ENCODE peak calls at places on chromosomes 2 and 18, in seven cellular contexts. B is SK-N-SH, G is GM23338, U is stomach, M is transverse colon, I is upper lobe of left lung, V is Panc1. E is an unnamed sample. For H3K4me1, the result is how much of the 10 kb centered on the place peaks cover.

GRCh38 chr18:9705183-9705864 is 2.8 kb upstream of the RAB31 start:
- DNase-seq in B (no peak), G (no peak), U (no peak), M (no peak), I (no peak), V (no peak), E (no peak)

GRCh38 chr2:95377216-95377530 is 25.3 kb upstream of the FAHD2A start:
- DNase-seq in B (no peak), G (no peak), U (no peak), M (no peak), I (no peak), V (no peak), E (no peak)

GRCh38 chr2:217795067-217795466 is 207.7 kb downstream of the TNS1 start:
- DNase-seq in B (no peak), G (no peak), U (no peak), M (no peak), I (no peak), V (no peak), E (no peak)

GRCh38 chr2:25098558-25099486 is 56.9 kb downstream of the EFR3B start:
- DNase-seq in B (no peak), G (no peak), U (no peak), M (peak), I (no peak), V (no peak), E (no peak)

GRCh38 chr2:30639836-30640235 is 167.4 kb downstream of the CAPN13 start:
- DNase-seq in B (no peak), G (no peak), U (no peak), M (no peak), I (no peak), V (no peak), E (no peak)

GRCh38 chr2:27765621-27766286 is 5.8 kb upstream of the MRPL33 start:
- DNase-seq in B (no peak), G (no peak), U (peak), M (peak), I (peak), V (no peak), E (peak)

GRCh38 chr2:64225491-64225890 is 81.3 kb upstream of the PELI1 start:
- DNase-seq in B (no peak), G (no peak), U (no peak), M (no peak), I (no peak), V (no peak), E (no peak)

GRCh38 chr2:219997341-219997851 is 370.0 kb downstream of the SLC4A3 start:
- DNase-seq in B (peak), G (peak), U (no peak), M (no peak), I (no peak), V (no peak), E (peak)

GRCh38 chr2:74602553-74603281 is 45.4 kb downstream of the M1AP start:
- DNase-seq in B (no peak), G (no peak), U (no peak), M (no peak), I (no peak), V (no peak), E (no peak)

GRCh38 chr2:164625378-164625971 is 4.2 kb upstream of the GRB14 start:
- DNase-seq in B (no peak), G (no peak), U (no peak), M (no peak), I (no peak), V (no peak), E (no peak)

GRCh38 chr2:150570712-150571111 is 83.2 kb upstream of the RND3 start:
- DNase-seq in B (no peak), G (no peak), U (no peak), M (no peak), I (no peak), V (peak), E (no peak)

GRCh38 chr2:231385429-231385828 is 10.1 kb upstream of the B3GNT7 start:
- DNase-seq in B (no peak), G (no peak), U (no peak), M (no peak), I (no peak), V (no peak), E (no peak)

GRCh38 chr2:191114403-191114886 is 36.3 kb downstream of the STAT4 start:
- DNase-seq in B (no peak), G (no peak), U (no peak), M (no peak), I (no peak), V (no peak), E (no peak)

GRCh38 chr2:26617259-26618083 is 23.7 kb downstream of the CIB4 start:
- DNase-seq in B (no peak), G (no peak), U (no peak), M (no peak), I (no peak), V (no peak), E (no peak)

GRCh38 chr2:150606380-150607060 is 119.1 kb upstream of the RND3 start:
- DNase-seq in B (no peak), G (no peak), U (no peak), M (no peak), I (no peak), V (no peak), E (no peak)

GRCh38 chr2:6343076-6343475 is 522.6 kb downstream of the CMPK2 start:
- DNase-seq in B (no peak), G (no peak), U (no peak), M (no peak), I (no peak), V (no peak), E (no peak)

GRCh38 chr2:190682168-190682567 is 33.3 kb downstream of the NAB1 start:
- DNase-seq in B (no peak), G (no peak), U (no peak), M (no peak), I (no peak), V (peak), E (no peak)

GRCh38 chr2:43388371-43388770 is 162.0 kb upstream of the ZFP36L2 start:
- DNase-seq in B (no peak), G (no peak), U (no peak), M (no peak), I (no peak), V (no peak), E (no peak)

GRCh38 chr18:80232030-80232429 is 15.3 kb downstream of the PARD6G start:
- DNase-seq in B (no peak), G (no peak), U (no peak), M (no peak), I (no peak), V (no peak), E (no peak)

GRCh38 chr2:164692114-164692513 is 70.8 kb upstream of the GRB14 start:
- DNase-seq in B (no peak), G (no peak), U (no peak), M (no peak), I (no peak), V (no peak), E (no peak)

GRCh38 chr18:58511306-58511705 is 117.6 kb downstream of the ALPK2 start:
- DNase-seq in B (no peak), G (no peak), U (no peak), M (no peak), I (no peak), V (no peak), E (no peak)

GRCh38 chr2:76870581-76870980 is 651.6 kb downstream of the LRRTM4 start:
- DNase-seq in B (no peak), G (no peak), U (no peak), M (no peak), I (no peak), V (no peak), E (no peak)

GRCh38 chr2:55097462-55098410 is 47.5 kb upstream of the RTN4 start:
- DNase-seq in B (no peak), G (no peak), U (no peak), M (no peak), I (no peak), V (no peak), E (no peak)

GRCh38 chr2:55099493-55099877 is 49.2 kb upstream of the RTN4 start:
- DNase-seq in B (no peak), G (no peak), U (no peak), M (no peak), I (no peak), V (no peak), E (no peak)

GRCh38 chr2:55102056-55102812 is 52.0 kb upstream of the RTN4 start:
- DNase-seq in B (no peak), G (no peak), U (no peak), M (no peak), I (no peak), V (no peak), E (no peak)

GRCh38 chr2:55103039-55103438 is 52.8 kb upstream of the RTN4 start:
- DNase-seq in B (no peak), G (no peak), U (no peak), M (no peak), I (no peak), V (no peak), E (no peak)

DNA sequence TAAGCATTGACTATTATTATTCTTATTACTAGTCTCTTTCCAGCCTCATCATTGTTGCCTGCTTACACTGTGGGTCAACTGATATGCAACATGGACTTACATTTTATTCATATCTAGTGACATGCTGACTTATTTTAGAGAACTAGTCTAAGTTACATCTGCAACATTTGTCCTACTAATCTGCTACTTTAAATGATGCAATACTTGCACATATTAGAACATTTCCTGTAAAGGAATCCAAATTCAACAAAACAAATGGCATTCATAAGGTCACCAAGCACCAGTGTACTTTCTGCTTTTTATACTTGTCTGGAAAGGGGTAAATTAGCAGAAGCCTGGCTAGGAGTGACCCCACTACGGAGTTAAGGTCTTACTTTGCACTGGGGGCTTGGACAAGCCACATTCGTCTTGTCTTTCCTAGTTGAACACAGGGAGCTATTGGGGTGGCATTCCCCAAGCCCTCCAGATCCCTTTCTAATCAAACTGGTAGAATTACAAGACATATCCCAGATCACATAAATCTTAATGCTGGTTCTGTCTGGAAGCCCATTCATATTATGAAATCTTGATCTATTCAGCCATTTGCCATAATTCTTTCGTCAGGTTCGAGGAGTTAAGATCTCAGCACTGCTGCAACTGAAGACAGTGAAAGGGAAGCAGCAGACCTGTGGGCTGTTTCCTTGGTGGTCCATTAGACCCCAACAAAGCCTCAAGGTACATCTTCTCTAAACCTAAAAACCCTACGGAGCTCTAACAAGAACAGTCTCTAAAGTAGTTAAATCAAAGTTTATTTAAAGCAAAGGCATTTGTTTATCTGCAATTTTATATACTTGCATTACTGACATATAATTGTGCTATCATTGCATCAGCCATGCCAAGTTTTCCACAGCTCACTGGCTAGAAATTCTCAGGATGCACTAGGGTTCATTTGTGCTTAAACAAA is 49.9 kb upstream of the RTN4 start:
- DNase-seq in B (no peak), G (no peak), U (no peak), M (no peak), I (no peak), V (no peak), E (peak)
- TF ChIP-seq POLR2AphosphoS5 in B (no peak), G (no peak), U (peak), M (peak), I (no peak), V (no peak), E (peak)

DNA sequence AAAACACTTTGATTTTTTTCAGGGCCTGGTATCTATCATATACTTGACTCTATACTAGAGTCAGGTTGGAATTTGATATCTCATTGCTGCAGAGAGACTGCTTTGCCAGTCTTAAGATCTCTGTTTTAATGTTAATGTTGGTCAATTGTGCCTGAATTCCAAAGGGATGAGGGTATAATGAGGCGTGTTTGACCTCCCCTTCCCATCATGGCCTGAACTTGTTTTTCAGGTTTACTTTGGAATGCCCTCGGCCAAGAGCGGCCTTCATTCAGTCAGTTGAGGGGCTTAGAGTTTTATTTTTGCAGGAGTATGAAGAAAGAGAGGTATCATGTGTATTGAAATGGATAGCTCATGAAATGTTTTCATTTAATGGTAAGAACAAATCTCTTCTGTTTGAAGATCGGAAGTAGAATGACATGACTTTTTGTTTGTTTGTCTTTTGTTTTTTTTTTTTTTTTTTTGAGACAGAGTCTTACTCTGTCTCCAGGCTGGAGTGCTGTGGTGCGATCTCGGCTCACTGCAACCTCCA is 119.0 kb downstream of the KIAA1328 start:
- DNase-seq in B (no peak), G (peak), U (no peak), M (no peak), I (no peak), V (no peak), E (no peak)
- H3K4me1 ChIP-seq in B (under half), G (under half), U (under half), M (under half), I (under half), V (under half), E (under half)

GRCh38 chr18:23071285-23071684 is 64.0 kb upstream of the CABLES1 start:
- DNase-seq in B (no peak), G (no peak), U (peak), M (peak), I (no peak), V (no peak), E (peak)
- TF ChIP-seq POLR2AphosphoS5 in B (no peak), G (no peak), U (no peak), M (no peak), I (peak), V (no peak), E (no peak)

GRCh38 chr2:168178925-168179324 is 68.5 kb downstream of the STK39 start:
- DNase-seq in B (no peak), G (no peak), U (no peak), M (no peak), I (no peak), V (no peak), E (no peak)
- H3K4me1 ChIP-seq in B (under half), G (under half), U (under half), M (under half), I (under half), V (under half), E (under half)

GRCh38 chr18:63819780-63820179 is 44.6 kb downstream of the SERPINB7 start:
- DNase-seq in B (no peak), G (no peak), U (no peak), M (no peak), I (no peak), V (no peak), E (no peak)
- TF ChIP-seq POLR2AphosphoS5 in B (no peak), G (no peak), U (no peak), M (peak), I (no peak), V (no peak), E (no peak)

GRCh38 chr2:155830817-155831579 is 501.5 kb downstream of the NR4A2 start:
- DNase-seq in B (no peak), G (no peak), U (no peak), M (no peak), I (no peak), V (no peak), E (no peak)

GRCh38 chr2:155840661-155841060 is 491.9 kb downstream of the NR4A2 start:
- DNase-seq in B (no peak), G (no peak), U (no peak), M (no peak), I (no peak), V (no peak), E (no peak)

GRCh38 chr2:155841442-155841841 is 491.1 kb downstream of the NR4A2 start:
- DNase-seq in B (no peak), G (peak), U (no peak), M (no peak), I (no peak), V (no peak), E (no peak)

GRCh38 chr2:155842103-155842502 is 490.4 kb downstream of the NR4A2 start:
- DNase-seq in B (no peak), G (peak), U (no peak), M (no peak), I (no peak), V (no peak), E (no peak)

GRCh38 chr2:155836439-155836838 is 496.1 kb downstream of the NR4A2 start:
- DNase-seq in B (no peak), G (no peak), U (no peak), M (no peak), I (no peak), V (no peak), E (no peak)
- H3K4me1 ChIP-seq in B (under half), G (under half), U (under half), M (under half), I (under half), V (under half), E (under half)

GRCh38 chr2:236646441-236646840 is 76.8 kb downstream of the ACKR3 start:
- DNase-seq in B (no peak), G (no peak), U (no peak), M (no peak), I (no peak), V (no peak), E (no peak)
- TF ChIP-seq POLR2AphosphoS5 in B (no peak), G (no peak), U (no peak), M (no peak), I (no peak), V (no peak), E (no peak)

GRCh38 chr2:67771380-67771779 is 291.4 kb downstream of the C1D start:
- DNase-seq in B (no peak), G (no peak), U (no peak), M (no peak), I (no peak), V (no peak), E (no peak)
- H3K4me1 ChIP-seq in B (under half), G (under half), U (under half), M (under half), I (under half), V (under half), E (under half)

GRCh38 chr18:26854292-26854881 is 11.1 kb downstream of the AQP4 start:
- DNase-seq in B (no peak), G (peak), U (no peak), M (no peak), I (no peak), V (no peak), E (no peak)
- TF ChIP-seq POLR2AphosphoS5 in B (no peak), G (no peak), U (no peak), M (no peak), I (no peak), V (no peak), E (no peak)

GRCh38 chr2:68387408-68388350 is 22.6 kb downstream of the PLEK start:
- DNase-seq in B (no peak), G (no peak), U (no peak), M (no peak), I (no peak), V (no peak), E (no peak)

GRCh38 chr2:68386362-68386761 is 21.3 kb downstream of the PLEK start:
- DNase-seq in B (no peak), G (no peak), U (no peak), M (no peak), I (no peak), V (no peak), E (no peak)

GRCh38 chr2:68388772-68389171 is 23.7 kb downstream of the PLEK start:
- DNase-seq in B (no peak), G (no peak), U (no peak), M (no peak), I (no peak), V (no peak), E (no peak)

GRCh38 chr2:68390114-68390513 is 25.0 kb downstream of the PLEK start:
- DNase-seq in B (no peak), G (no peak), U (no peak), M (no peak), I (no peak), V (no peak), E (no peak)

DNA sequence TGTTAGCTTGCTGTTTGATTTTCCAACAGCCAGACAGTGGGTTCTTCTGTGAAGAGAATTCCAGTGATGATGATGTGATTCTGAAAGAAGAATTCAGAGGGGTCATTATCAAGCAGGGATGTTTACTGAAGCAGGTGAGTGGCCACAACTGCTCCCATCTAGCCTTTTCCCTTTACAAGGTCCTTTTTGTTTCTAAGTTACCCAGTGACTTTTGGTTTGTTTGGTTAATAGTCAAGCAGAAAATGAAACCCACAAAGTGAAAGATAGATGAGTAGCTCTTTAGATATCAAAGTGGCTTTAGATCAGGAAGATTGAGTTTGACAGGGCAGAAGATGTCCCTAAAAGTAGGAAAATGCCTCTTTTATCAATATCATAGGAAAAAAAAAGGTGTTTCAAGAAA is 23.3 kb downstream of the PLEK start:
- DNase-seq in B (no peak), G (no peak), U (no peak), M (no peak), I (no peak), V (no peak), E (no peak)
- H3K4me1 ChIP-seq in B (under half), G (under half), U (under half), M (under half), I (under half), V (under half), E (under half)